ENCODE peak calls at places on chromosome 7, in five cellular contexts. Z is CD8-positive, alpha-beta T cell; N is non-pigmented ciliary epithelial cell; B is hypothalamus; U is putamen. P is an unnamed sample.

GRCh38 chr7:84536256-84536870 is 341.8 kb upstream of the SEMA3A start:
- DNase-seq in Z (no peak), U (no peak), B (no peak), N (no peak), P (no peak)

GRCh38 chr7:89332026-89332425 is 536.5 kb upstream of the TEX47 start:
- DNase-seq in U (no peak), N (no peak), Z (no peak), B (no peak), P (no peak)

GRCh38 chr7:157612664-157613561 is 276.1 kb downstream of the DNAJB6 start:
- DNase-seq in U (no peak), Z (peak), N (no peak), B (no peak), P (no peak)

GRCh38 chr7:93015193-93016084 is 102.3 kb downstream of the SAMD9 start:
- DNase-seq in B (no peak), U (no peak), Z (no peak), N (no peak), P (no peak)

GRCh38 chr7:108456845-108457540 is 757 bp upstream of the NRCAM start:
- DNase-seq in B (no peak), N (no peak), U (no peak), Z (no peak), P (no peak)

GRCh38 chr7:131346885-131347592 is 19.4 kb downstream of the MKLN1 start:
- DNase-seq in N (no peak), U (no peak), B (no peak), Z (no peak), P (no peak)

GRCh38 chr7:24608504-24608903 is 35.3 kb downstream of the PALS2 start:
- DNase-seq in B (no peak), N (no peak), Z (no peak), U (no peak), P (no peak)

GRCh38 chr7:112362053-112362650 is 88.1 kb upstream of the IFRD1 start:
- DNase-seq in U (no peak), B (no peak), Z (no peak), N (no peak), P (no peak)

GRCh38 chr7:159201722-159202330 is 57.2 kb upstream of the VIPR2 start:
- DNase-seq in N (no peak), U (no peak), Z (no peak), B (no peak), P (no peak)

GRCh38 chr7:26686448-26686981 is 177.9 kb downstream of the SKAP2 start:
- DNase-seq in Z (no peak), N (no peak), B (no peak), U (no peak), P (peak)

GRCh38 chr7:104980969-104981670 is 32.9 kb upstream of the KMT2E start:
- DNase-seq in N (no peak), B (no peak), U (no peak), Z (no peak), P (peak)

P was measured in NCI-H446 treated with DMSO at 0.1 percent for 48 hours.